ENCODE peak calls at places on chromosomes 2 and 18, in five cellular contexts. W, O, P, H and Q are unnamed samples.
A peak's percentile ranks its signal among the peaks of the same experiment; 100 is the strongest.

GRCh38 chr2:152407204-152407721 is 72.3 kb downstream of the FMNL2 start:
- DNase-seq in O (peak; percentile 3), W (no peak), H (no peak), P (no peak), Q (no peak)

GRCh38 chr18:50458796-50459195 is 84.0 kb downstream of the SKA1 start:
- DNase-seq in H (no peak), P (no peak), O (no peak), W (no peak), Q (no peak)

GRCh38 chr2:31945572-31945935 is 65.3 kb downstream of the MEMO1 start:
- DNase-seq in P (no peak), W (no peak), O (no peak), H (no peak), Q (no peak)

GRCh38 chr2:15953143-15953630 is 12.8 kb downstream of the MYCN start:
- DNase-seq in W (no peak), H (no peak), P (no peak), O (no peak), Q (no peak)

GRCh38 chr2:36376992-36377738 is 21.6 kb downstream of the CRIM1 start:
- DNase-seq in W (peak; percentile 81), P (peak; percentile 57), H (peak; percentile 99), O (no peak), Q (no peak)

GRCh38 chr2:120463527-120463926 is 117.6 kb downstream of the INHBB start:
- DNase-seq in P (peak; percentile 12), H (no peak), O (no peak), W (no peak), Q (no peak)

GRCh38 chr18:9240270-9240669 is 94.3 kb upstream of the TWSG1 start:
- DNase-seq in W (no peak), O (no peak), H (no peak), P (no peak), Q (no peak)

GRCh38 chr18:73201940-73202339 is 334.2 kb upstream of the NETO1 start:
- DNase-seq in P (no peak), H (no peak), W (no peak), O (no peak), Q (no peak)

GRCh38 chr2:5140367-5140766 is 551.8 kb upstream of the SOX11 start:
- DNase-seq in O (no peak), H (no peak), P (no peak), W (no peak), Q (no peak)

GRCh38 chr2:172698041-172698863 is 37.4 kb upstream of the RAPGEF4 start:
- DNase-seq in P (no peak), O (no peak), H (peak; percentile 88), W (peak; percentile 81), Q (no peak)

GRCh38 chr2:143026411-143027054 is 102.7 kb upstream of the ARHGAP15 start:
- DNase-seq in P (no peak), W (no peak), O (no peak), H (no peak), Q (no peak)

GRCh38 chr18:40413160-40413559 is 1541.9 kb upstream of the PIK3C3 start:
- DNase-seq in W (no peak), O (no peak), P (no peak), H (no peak), Q (no peak)

GRCh38 chr2:228819701-228820100 is 451.4 kb downstream of the PID1 start:
- DNase-seq in W (no peak), H (no peak), O (no peak), P (no peak), Q (no peak)

GRCh38 chr18:58013241-58014211 is 30.5 kb upstream of the NEDD4L start:
- DNase-seq in W (no peak), H (peak; percentile 97), O (no peak), P (no peak), Q (no peak)

GRCh38 chr2:20209373-20210109 is 15.4 kb downstream of the SDC1 start:
- DNase-seq in W (no peak), P (no peak), H (no peak), O (no peak), Q (no peak)

GRCh38 chr2:20205915-20206524 is 18.9 kb downstream of the SDC1 start:
- DNase-seq in W (no peak), H (no peak), O (no peak), P (peak; percentile 85), Q (no peak)

GRCh38 chr2:20210462-20210861 is 14.5 kb downstream of the SDC1 start:
- DNase-seq in P (peak; percentile 41), W (no peak), O (no peak), H (no peak), Q (no peak)

GRCh38 chr2:20207051-20207450 is 17.9 kb downstream of the SDC1 start:
- DNase-seq in W (no peak), O (no peak), P (no peak), H (no peak), Q (no peak)

DNA sequence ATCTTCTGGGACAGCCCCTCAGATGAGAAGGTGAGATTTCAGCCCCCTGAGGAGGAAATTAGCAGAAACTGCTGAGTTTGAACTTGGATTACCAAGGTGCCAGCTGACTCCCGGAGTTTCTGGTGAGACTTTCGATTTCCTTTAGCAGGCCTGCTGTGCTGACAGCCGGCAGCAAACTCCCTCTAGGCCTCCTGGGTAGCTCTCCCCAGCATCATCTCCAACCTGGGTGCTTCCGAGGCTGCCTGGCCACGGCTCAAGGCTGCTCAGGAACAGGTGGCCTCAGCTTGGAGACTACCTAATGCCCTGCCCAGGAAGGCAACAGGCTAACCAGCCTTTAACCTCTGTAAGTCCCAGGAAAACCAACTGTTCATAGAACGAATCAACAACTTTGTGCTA is 16.4 kb downstream of the SDC1 start:
- DNase-seq in O (no peak), P (no peak), W (no peak), H (no peak), Q (no peak)
- H3K4me1 ChIP-seq in O (no peaks in the 10 kb centered on the region), P (peaks cover 53% of the 10 kb centered on the region), W (peaks cover 72% of the 10 kb centered on the region), H (peaks cover 19% of the 10 kb centered on the region), Q (no peaks in the 10 kb centered on the region)

DNA sequence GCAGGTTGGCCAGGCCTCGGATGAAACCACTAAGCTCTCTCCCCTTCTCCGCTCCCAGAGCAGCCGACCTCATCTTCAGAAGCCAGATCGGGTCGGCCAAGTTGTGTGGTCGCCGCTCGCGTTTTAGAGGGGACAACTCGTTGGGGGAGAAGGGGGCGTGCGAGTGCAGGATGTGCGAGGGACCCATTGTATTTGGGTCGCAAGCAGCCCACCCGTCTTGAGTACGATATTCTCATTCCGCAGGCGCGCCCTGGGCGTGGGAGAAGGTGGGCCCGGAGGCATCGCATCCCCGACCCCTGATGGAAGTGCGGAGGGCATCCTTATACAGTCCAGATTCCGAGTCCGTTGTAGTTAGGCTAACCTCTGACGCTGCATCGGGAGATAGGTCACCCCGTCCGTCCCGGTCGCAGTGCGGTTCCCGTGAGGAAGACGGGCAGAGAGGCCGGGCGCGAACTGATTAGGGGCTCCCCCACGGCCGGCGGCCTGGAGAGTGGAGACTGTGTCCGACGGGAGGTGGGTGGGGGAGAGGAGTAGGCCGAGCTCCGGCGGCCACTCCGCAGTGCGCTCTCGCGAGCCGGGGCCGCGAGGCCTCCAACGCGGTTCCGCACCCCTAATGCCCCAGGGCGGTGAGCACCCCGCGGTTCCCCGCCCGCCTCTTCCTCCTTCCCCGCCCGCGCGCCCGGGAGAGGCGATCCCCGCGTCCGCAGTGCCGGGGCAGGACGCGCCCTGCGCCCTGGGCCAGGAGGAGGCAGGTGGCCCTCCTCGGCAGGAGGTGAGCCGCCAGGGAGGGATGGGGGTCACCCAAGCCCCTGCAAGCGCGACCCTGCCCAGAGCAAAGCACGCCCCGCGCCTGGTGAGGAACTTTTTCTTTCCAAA is 1.6 kb upstream of the SP5 start:
- DNase-seq in P (no peak), O (peak; percentile 23), W (no peak), H (no peak), Q (peak; percentile 7)
- H3K4me3 ChIP-seq in P (peak overlapping the region; percentile 66), O (no peak overlapping the region), W (peak overlapping the region; percentile 73), H (peak overlapping the region; percentile 77), Q (peak overlapping the region; percentile 20)

GRCh38 chr18:60624207-60624606 is 251.6 kb upstream of the MC4R start:
- DNase-seq in W (no peak), H (no peak), P (no peak), O (no peak), Q (no peak)
- H3K4me1 ChIP-seq in W (no peaks in the 10 kb centered on the region), H (no peaks in the 10 kb centered on the region), P (no peaks in the 10 kb centered on the region), O (no peaks in the 10 kb centered on the region), Q (no peaks in the 10 kb centered on the region)

GRCh38 chr2:98501896-98502295 is 57.2 kb downstream of the INPP4A start:
- DNase-seq in W (no peak), O (no peak), P (no peak), H (no peak), Q (no peak)
- H3K4me3 ChIP-seq in W (no peak overlapping the region), O (no peak overlapping the region), P (no peak overlapping the region), H (no peak overlapping the region), Q (no peak overlapping the region)

GRCh38 chr2:179460530-179460929 is 195.9 kb upstream of the SESTD1 start:
- DNase-seq in H (peak; percentile 68), P (no peak), W (peak; percentile 44), O (no peak), Q (no peak)
- H3K4me1 ChIP-seq in H (peaks cover 5% of the 10 kb centered on the region), P (no peaks in the 10 kb centered on the region), W (peaks cover 5% of the 10 kb centered on the region), O (no peaks in the 10 kb centered on the region), Q (no peaks in the 10 kb centered on the region)

DNA sequence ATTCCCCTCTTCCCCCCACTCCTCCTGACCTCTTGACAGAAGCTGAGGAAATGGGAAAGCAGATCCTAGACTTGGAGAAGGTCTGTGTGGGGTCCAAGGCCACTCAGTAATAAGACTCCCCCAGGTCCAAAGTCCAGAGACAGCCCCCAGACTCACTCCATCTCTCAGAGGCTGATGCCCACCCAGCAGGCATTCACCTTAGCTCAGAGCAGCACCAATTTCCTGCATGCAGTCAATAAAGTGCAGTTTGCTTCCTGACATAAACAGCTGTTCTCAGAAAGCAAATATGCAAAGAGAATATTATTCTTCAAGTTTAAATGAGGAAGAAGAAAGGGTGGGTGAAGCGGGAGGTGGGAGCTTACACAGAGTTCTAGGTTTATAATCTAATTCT is 84.1 kb upstream of the RTN4 start:
- DNase-seq in P (no peak), H (no peak), W (no peak), O (no peak), Q (no peak)
- H3K4me3 ChIP-seq in P (peak overlapping the region; percentile 43), H (no peak overlapping the region), W (peak overlapping the region; percentile 51), O (peak overlapping the region; percentile 39), Q (peak overlapping the region; percentile 55)

DNA sequence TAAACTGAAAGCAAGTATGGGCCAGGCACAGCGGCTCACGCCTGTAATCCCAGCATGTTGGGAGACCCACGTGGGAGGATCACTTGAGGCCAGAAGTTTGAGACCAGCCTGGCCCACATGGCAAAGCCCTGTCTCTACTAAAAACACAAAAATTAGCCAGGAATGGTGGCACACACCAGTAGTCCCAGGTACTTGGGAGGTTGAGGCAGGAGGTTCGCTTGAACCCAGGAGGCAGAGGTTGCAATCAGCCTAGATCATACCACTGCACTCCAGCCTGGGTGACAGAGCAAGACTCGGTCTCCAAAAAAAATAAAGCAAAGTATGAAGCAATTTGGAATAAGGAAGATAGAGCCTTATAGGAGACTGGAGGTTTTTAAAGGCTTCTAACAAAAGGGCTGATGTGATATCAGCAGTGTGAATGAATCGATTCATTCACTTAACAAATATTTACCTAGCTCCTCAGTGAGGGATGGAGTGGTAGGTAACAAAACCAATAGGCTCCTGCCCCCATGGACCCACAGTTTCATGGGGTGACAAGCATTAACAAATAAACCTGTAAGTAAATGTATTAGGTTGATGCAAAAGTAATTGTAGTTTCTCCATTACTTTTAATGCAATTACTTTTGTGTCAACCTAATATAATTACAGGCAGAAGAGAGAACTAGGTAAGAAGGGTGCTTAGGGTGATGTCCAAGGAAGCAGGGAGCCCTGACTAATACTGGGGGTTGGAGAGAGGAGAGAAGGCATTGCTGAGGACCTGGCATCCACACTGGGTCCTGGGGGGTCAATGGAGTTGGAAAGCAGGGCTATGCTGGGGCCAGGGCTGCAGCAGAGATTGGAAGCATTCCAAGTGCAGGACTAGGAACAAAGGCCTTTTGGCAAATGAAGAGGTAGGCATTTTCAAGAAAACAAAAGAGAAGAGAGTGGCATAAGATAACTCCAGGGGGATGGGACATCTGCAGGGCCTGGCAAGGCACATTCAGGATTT is 195.4 kb upstream of the ARL4C start:
- DNase-seq in H (no peak), W (no peak), O (no peak), P (no peak), Q (no peak)
- H3K4me1 ChIP-seq in H (peaks cover 49% of the 10 kb centered on the region), W (peaks cover 28% of the 10 kb centered on the region), O (no peaks in the 10 kb centered on the region), P (peaks cover 12% of the 10 kb centered on the region), Q (no peaks in the 10 kb centered on the region)